ENCODE peak calls at places on chromosome 3, in four cellular contexts. A is HepG2, D is K562, U is GM12878. Q is an unnamed sample.

GRCh38 chr3:11558002-11558401 is 85.7 kb downstream of the VGLL4 start:
- DNase-seq in A (no peak), D (no peak), U (no peak), Q (no peak)

GRCh38 chr3:151798476-151798875 is 15.4 kb upstream of the AADAC start:
- DNase-seq in A (no peak), D (no peak), U (no peak), Q (no peak)

GRCh38 chr3:48598323-48599076 is 3.4 kb upstream of the COL7A1 start:
- DNase-seq in A (no peak), D (no peak), U (no peak), Q (no peak)

GRCh38 chr3:127729556-127730056 is 56.9 kb downstream of the ABTB1 start:
- DNase-seq in A (no peak), D (no peak), U (no peak), Q (no peak)

GRCh38 chr3:27467545-27467944 is 16.6 kb downstream of the SLC4A7 start:
- DNase-seq in A (peak), D (no peak), U (no peak), Q (peak)

GRCh38 chr3:72938471-72939265 is 50.8 kb downstream of the GXYLT2 start:
- DNase-seq in A (peak), D (peak), U (no peak), Q (peak)

GRCh38 chr3:194269610-194270145 is 81.5 kb downstream of the CPN2 start:
- DNase-seq in A (no peak), D (peak), U (no peak), Q (peak)

GRCh38 chr3:47347217-47347801 is 33.5 kb upstream of the PTPN23 start:
- DNase-seq in A (no peak), D (peak), U (peak), Q (no peak)

GRCh38 chr3:194364652-194365434 is 4.7 kb downstream of the LRRC15 start:
- DNase-seq in A (no peak), D (no peak), U (no peak), Q (peak)

GRCh38 chr3:141368925-141369794 is 856 bp downstream of the ZBTB38 start:
- DNase-seq in A (no peak), D (peak), U (no peak), Q (no peak)

GRCh38 chr3:32109256-32109655 is 2.8 kb downstream of the GPD1L start:
- DNase-seq in A (no peak), D (no peak), U (no peak), Q (peak)

GRCh38 chr3:184656991-184657669 is 54.7 kb downstream of the MAGEF1 start:
- DNase-seq in A (no peak), D (no peak), U (peak), Q (no peak)

GRCh38 chr3:152474585-152474984 is 205.9 kb downstream of the MBNL1 start:
- DNase-seq in A (peak), D (no peak), U (peak), Q (peak)

GRCh38 chr3:94069242-94069813 is 6.5 kb downstream of the NSUN3 start:
- DNase-seq in A (peak), D (no peak), U (no peak), Q (peak)

GRCh38 chr3:161409069-161409468 is 37.8 kb upstream of the SPTSSB start:
- DNase-seq in A (peak), D (no peak), U (no peak), Q (peak)

GRCh38 chr3:133130168-133130567 is 92.0 kb downstream of the TMEM108 start:
- DNase-seq in A (no peak), D (no peak), U (no peak), Q (no peak)

GRCh38 chr3:13544293-13544831 is 4.6 kb upstream of the FBLN2 start:
- DNase-seq in A (no peak), D (no peak), U (no peak), Q (no peak)

GRCh38 chr3:188926741-188927650 is 244.8 kb upstream of the TPRG1 start:
- DNase-seq in A (no peak), D (no peak), U (no peak), Q (no peak)

DNA sequence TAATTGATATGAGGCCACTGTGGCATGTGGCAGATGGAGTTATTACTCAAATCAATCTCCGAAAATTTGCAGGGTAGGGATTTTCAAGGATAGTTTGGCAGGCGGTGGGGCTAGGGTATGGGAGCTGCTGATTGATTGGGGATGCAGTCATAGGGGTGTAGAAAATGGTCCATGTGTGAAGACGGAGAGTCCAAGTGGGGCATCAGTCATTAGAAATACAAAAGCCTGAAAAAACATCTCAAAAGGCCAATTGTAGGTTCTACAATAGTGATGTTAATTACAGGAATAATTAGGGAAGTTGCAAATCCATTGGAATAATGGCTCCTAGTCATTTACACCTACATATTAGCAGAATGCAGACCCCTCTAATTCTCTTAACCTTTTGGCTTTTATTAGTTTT is 4.9 kb downstream of the LEKR1 start:
- DNase-seq in A (no peak), D (no peak), U (no peak), Q (no peak)
- TF ChIP-seq EP300 in A (no peak), D (no peak), U (no peak), Q (no peak)

GRCh38 chr3:102525624-102526023 is 90.8 kb downstream of the ZPLD1 start:
- DNase-seq in A (no peak), D (no peak), U (no peak), Q (no peak)
- TF ChIP-seq ZBTB33 in A (no peak), D (no peak), U (no peak), Q (no peak)

DNA sequence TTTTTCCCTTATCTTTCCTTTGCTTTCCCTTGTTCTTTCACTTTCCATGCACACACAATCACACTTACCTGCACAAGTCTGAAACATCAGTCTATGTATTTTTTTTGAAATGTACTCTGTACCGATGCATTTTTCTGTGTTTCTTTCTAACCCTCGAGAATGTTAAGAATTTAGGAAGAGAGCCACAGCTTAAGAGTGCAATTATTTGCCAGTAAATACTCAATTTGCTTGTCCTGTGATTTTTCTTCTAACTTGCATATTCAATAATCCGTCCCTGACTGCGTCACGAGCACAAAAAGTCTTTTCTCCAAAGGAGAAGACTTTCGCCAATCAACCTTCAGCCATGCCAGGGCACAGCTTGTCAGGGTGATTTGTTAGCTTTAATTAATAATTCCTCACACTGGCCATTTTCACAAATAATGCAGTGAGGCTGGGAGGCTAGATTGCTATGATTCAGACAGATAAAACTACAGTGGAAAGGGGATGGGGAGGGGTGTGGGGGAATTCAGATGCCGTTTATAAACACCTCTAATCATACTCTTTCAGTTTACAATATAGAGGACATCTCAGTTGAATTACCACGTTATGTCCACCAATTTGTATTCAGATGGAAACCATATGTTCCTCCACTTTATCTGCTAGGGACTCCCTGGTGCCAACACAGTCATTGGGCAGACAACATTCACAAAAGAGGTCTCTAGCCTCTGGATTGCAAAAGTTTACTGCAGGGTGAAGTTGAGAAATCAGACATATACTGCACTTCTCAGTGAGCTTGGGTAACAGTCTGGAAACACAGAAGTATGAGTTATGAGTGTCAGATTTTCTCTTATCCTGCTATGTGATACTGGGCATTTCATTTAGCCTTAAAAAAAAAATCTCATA is 388.0 kb downstream of the ZBTB20 start:
- DNase-seq in A (peak), D (no peak), U (no peak), Q (peak)
- TF ChIP-seq JUND in A (no peak), D (no peak), U (no peak), Q (no peak)

GRCh38 chr3:36647423-36647853 is 116.9 kb downstream of the DCLK3 start:
- DNase-seq in A (no peak), D (no peak), U (no peak), Q (no peak)
- TF ChIP-seq EP300 in A (no peak), D (peak), U (no peak), Q (no peak)

GRCh38 chr3:183540501-183541234 is 14.8 kb downstream of the KLHL6 start:
- DNase-seq in A (no peak), D (no peak), U (no peak), Q (no peak)
- TF ChIP-seq ZBTB33 in A (no peak), D (no peak), U (no peak), Q (no peak)

GRCh38 chr3:15154326-15154725 is 51.7 kb upstream of the CAPN7 start:
- DNase-seq in A (no peak), D (no peak), U (no peak), Q (no peak)
- TF ChIP-seq JUND in A (no peak), D (no peak), U (no peak), Q (no peak)

DNA sequence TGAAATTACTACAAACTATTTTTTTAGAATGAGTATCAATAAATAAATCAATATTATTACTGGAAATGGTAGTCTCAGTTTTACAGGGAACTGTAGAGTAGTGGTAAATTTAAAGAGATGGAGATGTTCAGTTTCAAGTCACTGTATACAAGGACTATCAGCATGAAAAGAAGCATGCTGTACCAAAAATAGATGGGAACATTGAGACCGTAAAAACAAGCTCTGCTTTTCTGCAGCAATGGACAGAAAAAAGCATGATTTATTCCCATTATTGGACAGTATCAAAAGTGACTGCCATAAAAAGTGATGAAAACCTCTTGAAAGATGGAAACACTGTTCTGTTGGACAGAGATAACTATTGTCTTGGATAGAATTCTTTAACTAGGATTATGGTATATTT is 187.2 kb downstream of the EPHA6 start:
- DNase-seq in A (no peak), D (no peak), U (no peak), Q (no peak)
- TF ChIP-seq EP300 in A (no peak), D (no peak), U (no peak), Q (no peak)

Q was measured in SK-N-SH.